ENCODE peak calls at places on chromosome 10, in ten cellular contexts. One of them, this sample, is unnamed.

GRCh38 chr10:117248700-117249465 is 8.0 kb downstream of the SLC18A2 start:
- DNase-seq in left colon: no peak
- DNase-seq in AG04450: no peak
- DNase-seq in A172: no peak
- DNase-seq in stimulated activated CD8-positive, alpha-beta memory T cell treated with anti-CD3 and anti-CD28 coated beads, Interleukin-15, amount 100 ng/mL, for 24 hours: no peak
- DNase-seq in MM.1S: no peak
- DNase-seq in epithelial cell of esophagus: no peak
- DNase-seq in stimulated activated CD4-positive, alpha-beta T cell treated with anti-CD3 and anti-CD28 coated beads, TNF-alpha, amount 100 ng/mL, for 24 hours: no peak
- DNase-seq in AG10803: peak; percentile 60
- DNase-seq in SW 1271: no peak
- DNase-seq in this sample: peak; percentile 77

GRCh38 chr10:32298066-32298812 is 48.7 kb downstream of the EPC1 start:
- DNase-seq in A172: peak; percentile 80
- DNase-seq in epithelial cell of esophagus: peak; percentile 76
- DNase-seq in left colon: no peak
- DNase-seq in stimulated activated CD4-positive, alpha-beta T cell treated with anti-CD3 and anti-CD28 coated beads, TNF-alpha, amount 100 ng/mL, for 24 hours: no peak
- DNase-seq in AG10803: peak; percentile 54
- DNase-seq in SW 1271: peak; percentile 20
- DNase-seq in stimulated activated CD8-positive, alpha-beta memory T cell treated with anti-CD3 and anti-CD28 coated beads, Interleukin-15, amount 100 ng/mL, for 24 hours: no peak
- DNase-seq in MM.1S: no peak
- DNase-seq in AG04450: peak; percentile 23
- DNase-seq in this sample: peak; percentile 55

GRCh38 chr10:71572962-71573361 is 146.6 kb downstream of the C10orf105 start:
- DNase-seq in SW 1271: no peak
- DNase-seq in stimulated activated CD4-positive, alpha-beta T cell treated with anti-CD3 and anti-CD28 coated beads, TNF-alpha, amount 100 ng/mL, for 24 hours: no peak
- DNase-seq in left colon: no peak
- DNase-seq in AG10803: no peak
- DNase-seq in A172: no peak
- DNase-seq in epithelial cell of esophagus: no peak
- DNase-seq in AG04450: no peak
- DNase-seq in MM.1S: no peak
- DNase-seq in stimulated activated CD8-positive, alpha-beta memory T cell treated with anti-CD3 and anti-CD28 coated beads, Interleukin-15, amount 100 ng/mL, for 24 hours: no peak
- DNase-seq in this sample: no peak

GRCh38 chr10:82572686-82573226 is 697.8 kb downstream of the NRG3 start:
- DNase-seq in SW 1271: no peak
- DNase-seq in MM.1S: no peak
- DNase-seq in AG10803: no peak
- DNase-seq in epithelial cell of esophagus: no peak
- DNase-seq in stimulated activated CD8-positive, alpha-beta memory T cell treated with anti-CD3 and anti-CD28 coated beads, Interleukin-15, amount 100 ng/mL, for 24 hours: no peak
- DNase-seq in A172: no peak
- DNase-seq in AG04450: no peak
- DNase-seq in left colon: no peak
- DNase-seq in stimulated activated CD4-positive, alpha-beta T cell treated with anti-CD3 and anti-CD28 coated beads, TNF-alpha, amount 100 ng/mL, for 24 hours: no peak
- DNase-seq in this sample: no peak

GRCh38 chr10:69792361-69792760 is 9.3 kb upstream of the COL13A1 start:
- DNase-seq in stimulated activated CD4-positive, alpha-beta T cell treated with anti-CD3 and anti-CD28 coated beads, TNF-alpha, amount 100 ng/mL, for 24 hours: no peak
- DNase-seq in MM.1S: no peak
- DNase-seq in stimulated activated CD8-positive, alpha-beta memory T cell treated with anti-CD3 and anti-CD28 coated beads, Interleukin-15, amount 100 ng/mL, for 24 hours: no peak
- DNase-seq in AG04450: no peak
- DNase-seq in epithelial cell of esophagus: no peak
- DNase-seq in A172: no peak
- DNase-seq in left colon: no peak
- DNase-seq in AG10803: no peak
- DNase-seq in SW 1271: no peak
- DNase-seq in this sample: no peak

GRCh38 chr10:89550509-89550908 is 15.1 kb upstream of the SLC16A12 start:
- DNase-seq in AG10803: peak; percentile 6
- DNase-seq in stimulated activated CD4-positive, alpha-beta T cell treated with anti-CD3 and anti-CD28 coated beads, TNF-alpha, amount 100 ng/mL, for 24 hours: no peak
- DNase-seq in left colon: no peak
- DNase-seq in AG04450: no peak
- DNase-seq in epithelial cell of esophagus: no peak
- DNase-seq in SW 1271: no peak
- DNase-seq in A172: peak; percentile 38
- DNase-seq in stimulated activated CD8-positive, alpha-beta memory T cell treated with anti-CD3 and anti-CD28 coated beads, Interleukin-15, amount 100 ng/mL, for 24 hours: no peak
- DNase-seq in MM.1S: no peak
- DNase-seq in this sample: no peak

GRCh38 chr10:117320050-117320665 is 55.1 kb downstream of the PDZD8 start:
- DNase-seq in MM.1S: peak; percentile 19
- DNase-seq in AG10803: peak; percentile 24
- DNase-seq in left colon: no peak
- DNase-seq in AG04450: no peak
- DNase-seq in SW 1271: no peak
- DNase-seq in stimulated activated CD4-positive, alpha-beta T cell treated with anti-CD3 and anti-CD28 coated beads, TNF-alpha, amount 100 ng/mL, for 24 hours: no peak
- DNase-seq in stimulated activated CD8-positive, alpha-beta memory T cell treated with anti-CD3 and anti-CD28 coated beads, Interleukin-15, amount 100 ng/mL, for 24 hours: no peak
- DNase-seq in epithelial cell of esophagus: peak; percentile 36
- DNase-seq in A172: no peak
- DNase-seq in this sample: peak; percentile 22

GRCh38 chr10:101053516-101053915 is 8.3 kb upstream of the KAZALD1 start:
- DNase-seq in left colon: no peak
- DNase-seq in A172: no peak
- DNase-seq in AG04450: no peak
- DNase-seq in stimulated activated CD8-positive, alpha-beta memory T cell treated with anti-CD3 and anti-CD28 coated beads, Interleukin-15, amount 100 ng/mL, for 24 hours: no peak
- DNase-seq in AG10803: peak; percentile 78
- DNase-seq in SW 1271: no peak
- DNase-seq in stimulated activated CD4-positive, alpha-beta T cell treated with anti-CD3 and anti-CD28 coated beads, TNF-alpha, amount 100 ng/mL, for 24 hours: no peak
- DNase-seq in MM.1S: no peak
- DNase-seq in epithelial cell of esophagus: peak; percentile 13
- DNase-seq in this sample: peak; percentile 42

This sample was measured in GM03348.